ENCODE peak calls at places on chromosomes 5 and 9, in seven cellular contexts. B is GM23338, D is stomach, T is H1, L is K562, P is transverse colon, J is Panc1. Y is an unnamed sample. For H3K4me1, the result is how much of the 10 kb centered on the place peaks cover.

GRCh38 chr9:132546148-132547051 is 36.0 kb upstream of the BARHL1 start:
- DNase-seq in B (peak), D (no peak), T (peak), L (peak), P (no peak), J (no peak), Y (no peak)

GRCh38 chr5:35988529-35988928 is 2.7 kb downstream of the UGT3A1 start:
- DNase-seq in B (no peak), D (no peak), T (no peak), L (no peak), P (no peak), J (no peak), Y (no peak)

GRCh38 chr5:95960802-95961616 is 642 bp downstream of the ELL2 start:
- DNase-seq in B (peak), D (peak), T (no peak), L (peak), P (peak), J (peak), Y (peak)

GRCh38 chr9:104858846-104859245 is 69.1 kb downstream of the ABCA1 start:
- DNase-seq in B (no peak), D (no peak), T (no peak), L (no peak), P (no peak), J (no peak), Y (no peak)

GRCh38 chr5:158594595-158595242 is 505.0 kb downstream of the EBF1 start:
- DNase-seq in B (no peak), D (no peak), T (no peak), L (no peak), P (no peak), J (no peak), Y (no peak)

GRCh38 chr5:68231414-68232076 is 16.0 kb downstream of the PIK3R1 start:
- DNase-seq in B (no peak), D (no peak), T (no peak), L (no peak), P (no peak), J (no peak), Y (no peak)

GRCh38 chr5:30099634-30100033 is 1093.9 kb upstream of the CDH6 start:
- DNase-seq in B (peak), D (no peak), T (no peak), L (no peak), P (no peak), J (peak), Y (no peak)

GRCh38 chr5:60402161-60402785 is 297.7 kb downstream of the DEPDC1B start:
- DNase-seq in B (no peak), D (no peak), T (no peak), L (no peak), P (no peak), J (no peak), Y (no peak)

GRCh38 chr9:38380230-38380871 is 12.2 kb upstream of the ALDH1B1 start:
- DNase-seq in B (no peak), D (no peak), T (no peak), L (no peak), P (no peak), J (no peak), Y (no peak)

GRCh38 chr5:152164860-152165259 is 240.2 kb upstream of the GLRA1 start:
- DNase-seq in B (peak), D (no peak), T (no peak), L (no peak), P (no peak), J (no peak), Y (no peak)

GRCh38 chr5:159409801-159410200 is 79.5 kb upstream of the IL12B start:
- DNase-seq in B (no peak), D (no peak), T (no peak), L (no peak), P (no peak), J (no peak), Y (no peak)

GRCh38 chr9:98108540-98109031 is 10.4 kb downstream of the TRIM14 start:
- DNase-seq in B (no peak), D (no peak), T (no peak), L (no peak), P (no peak), J (no peak), Y (no peak)

GRCh38 chr5:155024015-155024414 is 10.5 kb downstream of the KIF4B start:
- DNase-seq in B (peak), D (no peak), T (no peak), L (no peak), P (no peak), J (no peak), Y (no peak)

GRCh38 chr5:142954455-142954854 is 184.3 kb downstream of the ARHGAP26 start:
- DNase-seq in B (no peak), D (no peak), T (no peak), L (no peak), P (no peak), J (no peak), Y (no peak)

GRCh38 chr5:60972225-60972624 is 27.2 kb downstream of the NDUFAF2 start:
- DNase-seq in B (no peak), D (no peak), T (no peak), L (no peak), P (no peak), J (no peak), Y (no peak)

GRCh38 chr9:96160866-96161265 is 141.1 kb downstream of the HSD17B3 start:
- DNase-seq in B (no peak), D (no peak), T (no peak), L (no peak), P (no peak), J (no peak), Y (no peak)

GRCh38 chr9:113577525-113578261 is 114.2 kb downstream of the RGS3 start:
- DNase-seq in B (no peak), D (no peak), T (no peak), L (peak), P (no peak), J (no peak), Y (no peak)

GRCh38 chr5:72746736-72747135 is 69.7 kb upstream of the TNPO1 start:
- DNase-seq in B (no peak), D (no peak), T (no peak), L (no peak), P (no peak), J (no peak), Y (no peak)

GRCh38 chr5:139404484-139404840 is 573 bp upstream of the SPATA24 start:
- DNase-seq in B (no peak), D (no peak), T (no peak), L (no peak), P (no peak), J (no peak), Y (no peak)
- H3K4me3 ChIP-seq in B (peak), D (peak), T (peak), L (peak), P (no peak), J (peak), Y (peak)

DNA sequence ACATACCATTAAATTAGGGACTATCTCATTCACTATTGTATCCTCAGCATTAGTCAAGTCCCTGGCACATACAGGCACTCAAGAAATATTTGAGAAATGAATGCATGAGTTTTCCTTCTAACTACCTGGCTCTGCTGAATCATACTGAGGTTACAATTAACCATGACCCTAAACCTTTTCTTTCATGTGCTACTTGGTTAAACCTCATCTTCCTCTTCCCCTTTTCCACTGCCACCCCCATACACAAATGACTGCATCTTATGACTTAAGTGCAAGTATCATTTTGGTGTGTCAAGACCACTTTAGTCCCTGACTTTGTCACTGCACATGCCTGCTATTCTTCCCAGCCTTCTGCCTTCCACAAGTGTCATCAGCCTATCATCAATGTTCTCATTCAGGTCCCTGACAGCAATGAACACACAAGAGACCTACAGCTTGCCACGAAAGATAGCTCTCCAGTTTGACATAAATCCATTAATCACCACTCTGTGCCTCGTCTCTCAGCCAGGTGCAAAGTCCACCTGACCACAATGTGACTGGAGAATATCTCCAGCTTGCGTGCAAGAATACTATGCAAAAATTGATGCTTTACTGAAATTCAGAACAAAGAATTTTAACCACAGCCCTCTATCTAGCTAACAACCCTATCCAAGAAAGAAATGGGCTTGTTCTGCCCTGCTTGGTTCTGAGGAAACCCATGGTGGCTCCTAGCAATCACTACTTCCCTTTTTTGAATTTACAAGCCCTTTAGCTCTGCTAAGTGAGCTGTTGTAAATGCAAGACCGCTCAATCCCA is 74.5 kb downstream of the MAPKAP1 start:
- DNase-seq in B (no peak), D (no peak), T (no peak), L (no peak), P (no peak), J (no peak), Y (no peak)
- TF ChIP-seq POLR2AphosphoS5 in B (no peak), D (no peak), T (no peak), L (peak), P (no peak), J (no peak), Y (no peak)

GRCh38 chr9:82410306-82410705 is 421.7 kb downstream of the SPATA31D1 start:
- DNase-seq in B (no peak), D (no peak), T (no peak), L (no peak), P (no peak), J (no peak), Y (no peak)
- H3K4me1 ChIP-seq in B (under half), D (under half), T (under half), L (under half), P (under half), J (under half), Y (under half)

GRCh38 chr5:39521098-39521860 is 96.5 kb upstream of the DAB2 start:
- DNase-seq in B (no peak), D (no peak), T (no peak), L (no peak), P (no peak), J (no peak), Y (no peak)

GRCh38 chr5:39518516-39518915 is 93.7 kb upstream of the DAB2 start:
- DNase-seq in B (peak), D (no peak), T (no peak), L (no peak), P (no peak), J (no peak), Y (no peak)

GRCh38 chr5:39520232-39520572 is 95.4 kb upstream of the DAB2 start:
- DNase-seq in B (no peak), D (no peak), T (no peak), L (no peak), P (no peak), J (no peak), Y (no peak)

GRCh38 chr5:39517800-39518199 is 93.0 kb upstream of the DAB2 start:
- DNase-seq in B (no peak), D (no peak), T (no peak), L (no peak), P (no peak), J (no peak), Y (no peak)

GRCh38 chr5:39519566-39520231 is 94.9 kb upstream of the DAB2 start:
- DNase-seq in B (peak), D (no peak), T (no peak), L (no peak), P (no peak), J (no peak), Y (no peak)
- H3K4me3 ChIP-seq in B (peak), D (no peak), T (no peak), L (no peak), P (no peak), J (no peak), Y (no peak)

GRCh38 chr9:137167752-137168574 is 1.9 kb downstream of the LRRC26 start:
- DNase-seq in B (peak), D (peak), T (no peak), L (peak), P (peak), J (no peak), Y (no peak)
- TF ChIP-seq POLR2AphosphoS5 in B (no peak), D (no peak), T (no peak), L (no peak), P (no peak), J (no peak), Y (no peak)

GRCh38 chr9:106920091-106920490 is 57.1 kb downstream of the ZNF462 start:
- DNase-seq in B (no peak), D (no peak), T (no peak), L (no peak), P (no peak), J (no peak), Y (no peak)
- H3K4me1 ChIP-seq in B (under half), D (under half), T (under half), L (under half), P (under half), J (under half), Y (under half)

GRCh38 chr5:57299945-57300344 is 126.1 kb downstream of the GPBP1 start:
- DNase-seq in B (no peak), D (no peak), T (no peak), L (no peak), P (no peak), J (no peak), Y (no peak)

GRCh38 chr5:57302164-57302563 is 128.3 kb downstream of the GPBP1 start:
- DNase-seq in B (no peak), D (peak), T (no peak), L (no peak), P (peak), J (no peak), Y (no peak)

GRCh38 chr5:57302643-57303042 is 128.8 kb downstream of the GPBP1 start:
- DNase-seq in B (no peak), D (no peak), T (no peak), L (no peak), P (no peak), J (no peak), Y (no peak)

GRCh38 chr5:57298295-57298984 is 124.6 kb downstream of the GPBP1 start:
- DNase-seq in B (peak), D (peak), T (no peak), L (peak), P (peak), J (peak), Y (peak)

DNA sequence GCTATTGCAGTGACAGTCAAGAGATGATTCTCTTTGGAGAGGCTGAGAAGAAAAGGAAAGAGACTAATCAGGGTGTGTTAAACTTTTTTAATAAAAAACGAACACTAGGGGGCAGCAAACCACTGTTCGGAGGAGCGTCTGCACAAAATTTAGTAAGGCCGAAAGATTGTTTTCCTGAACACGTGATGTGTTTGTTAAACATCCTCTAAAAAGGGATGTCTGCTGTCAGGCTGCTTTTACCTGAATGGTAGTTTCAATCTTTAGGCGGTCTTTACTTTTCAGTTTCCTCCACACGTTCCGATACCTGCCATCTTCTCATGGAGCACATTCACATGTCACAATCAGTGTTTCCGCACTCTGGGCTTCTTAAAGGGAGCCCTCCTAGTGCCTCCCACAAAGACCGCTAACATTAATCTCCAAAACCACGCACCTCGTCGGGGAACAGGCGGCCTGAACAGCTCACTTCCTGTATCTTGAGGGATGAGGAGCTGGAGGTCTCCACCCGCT is 125.2 kb downstream of the GPBP1 start:
- DNase-seq in B (peak), D (no peak), T (no peak), L (peak), P (peak), J (peak), Y (peak)
- H3K4me3 ChIP-seq in B (no peak), D (peak), T (no peak), L (no peak), P (no peak), J (no peak), Y (no peak)

DNA sequence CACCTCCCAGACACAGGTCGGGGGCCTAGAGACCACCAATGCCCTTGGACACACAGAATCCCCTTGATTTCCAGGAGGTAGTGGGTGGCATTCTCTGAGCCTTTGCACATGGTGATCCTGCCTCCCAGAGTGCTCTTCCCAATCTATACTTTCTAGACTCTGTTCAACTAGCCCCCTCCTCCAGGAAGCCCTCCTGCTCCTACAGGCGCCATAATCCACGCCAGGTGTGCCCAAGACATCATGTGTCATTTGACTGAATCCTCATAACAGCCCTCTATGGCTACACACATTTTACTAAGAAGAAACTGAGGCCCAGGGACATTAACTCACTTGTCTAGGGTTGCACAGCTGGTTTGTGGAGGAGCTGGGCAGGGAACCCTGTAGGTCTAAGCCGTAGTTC is 7.1 kb downstream of the BBLN start:
- DNase-seq in B (no peak), D (no peak), T (no peak), L (no peak), P (no peak), J (no peak), Y (no peak)
- TF ChIP-seq POLR2AphosphoS5 in B (no peak), D (no peak), T (no peak), L (no peak), P (no peak), J (no peak), Y (no peak)

Y was measured in prostate gland.